ENCODE peak calls at places on chromosomes 13 and 19, in eight cellular contexts. A is natural killer cell; J is fibroblast of lung; O is NCI-H1105 treated with DMSO at 0.1 percent for 48 hours; P is activated naive CD8-positive, alpha-beta T cell treated with anti-CD3 and anti-CD28 coated beads, Interleukin-2, amount 10 ng/mL, durations not matched to agents 7 days and 5 days; B is KBM-7; Z is activated T-helper 1 cell treated with anti-CD3 and anti-CD28 coated beads, Interleukin-2, amount 50 U/mL, for 16 hours; S is Kasumi-1. R is an unnamed sample.

GRCh38 chr19:35264281-35265125 is 4.3 kb upstream of the USF2 start:
- DNase-seq in A (no peak), J (no peak), O (peak; percentile 4), P (peak; percentile 31), B (peak; percentile 59), Z (no peak), S (peak; percentile 37), R (no peak)

GRCh38 chr13:20815469-20815868 is 41.7 kb upstream of the EEF1AKMT1 start:
- DNase-seq in A (no peak), J (peak; percentile 21), O (no peak), P (no peak), B (no peak), Z (no peak), S (no peak), R (no peak)

GRCh38 chr13:72221276-72221962 is 354.4 kb upstream of the DACH1 start:
- DNase-seq in A (no peak), J (no peak), O (no peak), P (no peak), B (peak; percentile 41), Z (no peak), S (no peak), R (no peak)

GRCh38 chr13:25901460-25902376 is 150.1 kb downstream of the SHISA2 start:
- DNase-seq in A (no peak), J (peak; percentile 87), O (no peak), P (no peak), B (no peak), Z (peak; percentile 20), S (no peak), R (no peak)

GRCh38 chr13:72726721-72727416 is 560 bp downstream of the MZT1 start:
- DNase-seq in A (no peak), J (peak; percentile 24), O (peak; percentile 8), P (peak; percentile 71), B (peak; percentile 69), Z (no peak), S (peak; percentile 25), R (peak; percentile 60)

GRCh38 chr13:60111726-60112125 is 52.0 kb downstream of the DIAPH3 start:
- DNase-seq in A (no peak), J (peak; percentile 62), O (no peak), P (no peak), B (no peak), Z (no peak), S (no peak), R (no peak)

GRCh38 chr13:50243926-50244325 is 228.7 kb downstream of the KCNRG start:
- DNase-seq in A (no peak), J (no peak), O (no peak), P (no peak), B (no peak), Z (no peak), S (no peak), R (no peak)

GRCh38 chr19:13902993-13903555 is 2.8 kb downstream of the BRME1 start:
- DNase-seq in A (no peak), J (no peak), O (no peak), P (no peak), B (peak; percentile 73), Z (no peak), S (peak; percentile 66), R (no peak)

GRCh38 chr19:33703821-33704220 is 82.1 kb downstream of the CHST8 start:
- DNase-seq in A (no peak), J (no peak), O (no peak), P (no peak), B (no peak), Z (no peak), S (no peak), R (no peak)

GRCh38 chr13:110274687-110275086 is 32.3 kb downstream of the COL4A1 start:
- DNase-seq in A (no peak), J (no peak), O (no peak), P (no peak), B (no peak), Z (no peak), S (no peak), R (no peak)

GRCh38 chr19:3509566-3509989 is 3.5 kb downstream of the FZR1 start:
- DNase-seq in A (no peak), J (peak; percentile 89), O (no peak), P (no peak), B (no peak), Z (no peak), S (no peak), R (no peak)

GRCh38 chr13:45409993-45410392 is 8.2 kb downstream of the SLC25A30 start:
- DNase-seq in A (no peak), J (no peak), O (no peak), P (no peak), B (no peak), Z (no peak), S (no peak), R (no peak)

GRCh38 chr19:49581007-49581508 is at the start of gene PRRG2:
- DNase-seq in A (no peak), J (no peak), O (no peak), P (no peak), B (no peak), Z (no peak), S (no peak), R (no peak)

GRCh38 chr13:113437408-113438010 is 15.8 kb downstream of the ADPRHL1 start:
- DNase-seq in A (no peak), J (no peak), O (no peak), P (no peak), B (no peak), Z (no peak), S (no peak), R (no peak)

GRCh38 chr13:71677114-71677513 is 189.9 kb downstream of the DACH1 start:
- DNase-seq in A (no peak), J (no peak), O (no peak), P (no peak), B (no peak), Z (no peak), S (no peak), R (no peak)

GRCh38 chr19:10961763-10962536 is 1.1 kb downstream of the SMARCA4 start:
- DNase-seq in A (no peak), J (no peak), O (no peak), P (no peak), B (peak; percentile 21), Z (no peak), S (peak; percentile 34), R (no peak)

GRCh38 chr13:103716689-103717088 is 650.5 kb upstream of the SLC10A2 start:
- DNase-seq in A (no peak), J (no peak), O (no peak), P (no peak), B (no peak), Z (no peak), S (no peak), R (no peak)

GRCh38 chr19:55443045-55443823 is at the start of gene SHISA7:
- DNase-seq in A (no peak), J (no peak), O (peak; percentile 35), P (no peak), B (no peak), Z (no peak), S (peak; percentile 12), R (no peak)

GRCh38 chr19:30066781-30067759 is 125.0 kb downstream of the URI1 start:
- DNase-seq in A (no peak), J (no peak), O (no peak), P (no peak), B (no peak), Z (no peak), S (no peak), R (no peak)

GRCh38 chr19:3682741-3683404 is 17.4 kb downstream of the PIP5K1C start:
- DNase-seq in A (no peak), J (peak; percentile 73), O (no peak), P (no peak), B (peak; percentile 32), Z (no peak), S (no peak), R (no peak)

GRCh38 chr19:55643003-55643732 is at the start of gene ZNF581:
- DNase-seq in A (peak; percentile 73), J (peak; percentile 79), O (peak; percentile 50), P (peak; percentile 86), B (peak; percentile 89), Z (peak; percentile 68), S (peak; percentile 86), R (peak; percentile 64)

GRCh38 chr13:21674271-21675009 is 3.6 kb downstream of the FGF9 start:
- DNase-seq in A (no peak), J (no peak), O (peak; percentile 51), P (peak; percentile 48), B (peak; percentile 40), Z (no peak), S (no peak), R (peak; percentile 54)

GRCh38 chr19:13097331-13098258 is 5.1 kb downstream of the LYL1 start:
- DNase-seq in A (no peak), J (no peak), O (peak; percentile 9), P (no peak), B (peak; percentile 80), Z (no peak), S (peak; percentile 96), R (no peak)

GRCh38 chr13:51717786-51718398 is 86.1 kb downstream of the DHRS12 start:
- DNase-seq in A (no peak), J (no peak), O (no peak), P (no peak), B (no peak), Z (no peak), S (no peak), R (no peak)

GRCh38 chr13:76687467-76687866 is 198.7 kb downstream of the KCTD12 start:
- DNase-seq in A (no peak), J (no peak), O (no peak), P (no peak), B (no peak), Z (no peak), S (peak; percentile 23), R (no peak)

GRCh38 chr13:72839831-72840426 is 58.0 kb downstream of the PIBF1 start:
- DNase-seq in A (no peak), J (peak; percentile 37), O (peak; percentile 10), P (peak; percentile 39), B (peak; percentile 43), Z (peak; percentile 9), S (peak; percentile 23), R (peak; percentile 52)

GRCh38 chr13:111265006-111265700 is 55.3 kb upstream of the TEX29 start:
- DNase-seq in A (no peak), J (no peak), O (no peak), P (no peak), B (no peak), Z (no peak), S (no peak), R (no peak)

GRCh38 chr19:5102520-5102919 is 133.6 kb downstream of the KDM4B start:
- DNase-seq in A (no peak), J (no peak), O (no peak), P (no peak), B (no peak), Z (no peak), S (no peak), R (no peak)

GRCh38 chr19:40388486-40388885 is 1.5 kb downstream of the HIPK4 start:
- DNase-seq in A (no peak), J (no peak), O (no peak), P (no peak), B (no peak), Z (no peak), S (no peak), R (no peak)